ENCODE peak calls at places on chromosomes 16 and 17, in seven cellular contexts. W, F, S, M, O, N and J are unnamed samples. For H3K9me3, the result is how much of the 10 kb centered on the place peaks cover.

GRCh38 chr17:79829004-79829403 is 10.2 kb downstream of the CBX4 start:
- DNase-seq in S (no peak), W (peak), F (no peak), N (no peak), M (no peak), O (no peak), J (no peak)

GRCh38 chr17:49055181-49055927 is 58.2 kb downstream of the IGF2BP1 start:
- DNase-seq in O (no peak), W (no peak), N (no peak), S (no peak), F (no peak), M (no peak), J (no peak)

GRCh38 chr17:77681820-77682219 is 276.7 kb upstream of the TNRC6C start:
- DNase-seq in F (peak), O (no peak), N (peak), M (no peak), S (peak), W (peak), J (no peak)

GRCh38 chr17:21235921-21236320 is 17.3 kb downstream of the NATD1 start:
- DNase-seq in F (no peak), O (no peak), N (no peak), W (no peak), S (no peak), M (no peak), J (no peak)

GRCh38 chr17:6576038-6576437 is 19.7 kb upstream of the PITPNM3 start:
- DNase-seq in W (no peak), N (no peak), O (no peak), F (no peak), M (no peak), S (no peak), J (no peak)

GRCh38 chr16:878071-878784 is 77.7 kb upstream of the GNG13 start:
- DNase-seq in S (peak), M (peak), F (no peak), N (no peak), O (peak), W (no peak), J (peak)

GRCh38 chr17:71530227-71530626 is 590.6 kb upstream of the SOX9 start:
- DNase-seq in N (no peak), M (no peak), F (no peak), O (no peak), W (no peak), S (no peak), J (no peak)

GRCh38 chr16:48860341-48860740 is 250.4 kb upstream of the N4BP1 start:
- DNase-seq in S (no peak), N (no peak), F (no peak), M (no peak), O (no peak), W (no peak), J (no peak)

GRCh38 chr16:11181889-11182279 is 74.1 kb downstream of the SOCS1 start:
- DNase-seq in F (no peak), S (no peak), M (no peak), N (no peak), O (peak), W (peak), J (no peak)

GRCh38 chr17:8062807-8063483 is 24.1 kb downstream of the ALOX15B start:
- DNase-seq in N (no peak), S (no peak), F (no peak), W (peak), O (no peak), M (no peak), J (no peak)

GRCh38 chr17:607341-608060 is 107.1 kb downstream of the VPS53 start:
- DNase-seq in O (no peak), F (no peak), S (no peak), N (no peak), M (no peak), W (no peak), J (no peak)

GRCh38 chr17:29168079-29168758 is 12.0 kb downstream of the MYO18A start:
- DNase-seq in W (no peak), S (no peak), N (no peak), F (no peak), M (peak), O (no peak), J (no peak)

GRCh38 chr16:27737513-27737912 is 187.6 kb downstream of the KATNIP start:
- DNase-seq in M (no peak), S (peak), O (no peak), N (no peak), F (no peak), W (no peak), J (no peak)

GRCh38 chr16:83929811-83930555 is 23.1 kb upstream of the OSGIN1 start:
- DNase-seq in W (no peak), S (peak), N (no peak), O (no peak), F (no peak), M (no peak), J (no peak)

GRCh38 chr17:1939979-1940809 is 84.9 kb downstream of the RTN4RL1 start:
- DNase-seq in N (no peak), W (peak), F (no peak), M (no peak), O (no peak), S (peak), J (no peak)

GRCh38 chr17:40720904-40721303 is 17.4 kb upstream of the KRT24 start:
- DNase-seq in M (no peak), S (no peak), N (no peak), W (no peak), O (no peak), F (no peak), J (no peak)

GRCh38 chr16:35750157-35750689 is 2290.8 kb downstream of the TP53TG3F start:
- DNase-seq in S (no peak), W (no peak), F (no peak), M (no peak), N (no peak), O (no peak), J (no peak)

GRCh38 chr17:50262001-50262794 is 12.1 kb upstream of the TMEM92 start:
- DNase-seq in N (no peak), W (no peak), S (no peak), M (no peak), F (peak), O (no peak), J (no peak)

GRCh38 chr17:29524692-29525091 is 42.1 kb downstream of the ABHD15 start:
- DNase-seq in W (no peak), F (no peak), O (no peak), S (no peak), N (no peak), M (no peak), J (no peak)

GRCh38 chr16:57029161-57030160 is 40.1 kb downstream of the NLRC5 start:
- DNase-seq in N (no peak), W (no peak), M (no peak), S (no peak), F (no peak), O (no peak), J (no peak)

GRCh38 chr16:87528690-87529579 is 36.1 kb upstream of the ZCCHC14 start:
- DNase-seq in N (no peak), S (no peak), F (no peak), O (no peak), M (no peak), W (no peak), J (no peak)
- H3K9me3 ChIP-seq in N (under half), S (under half), F (under half), O (under half), M (under half), W (under half), J (under half)

DNA sequence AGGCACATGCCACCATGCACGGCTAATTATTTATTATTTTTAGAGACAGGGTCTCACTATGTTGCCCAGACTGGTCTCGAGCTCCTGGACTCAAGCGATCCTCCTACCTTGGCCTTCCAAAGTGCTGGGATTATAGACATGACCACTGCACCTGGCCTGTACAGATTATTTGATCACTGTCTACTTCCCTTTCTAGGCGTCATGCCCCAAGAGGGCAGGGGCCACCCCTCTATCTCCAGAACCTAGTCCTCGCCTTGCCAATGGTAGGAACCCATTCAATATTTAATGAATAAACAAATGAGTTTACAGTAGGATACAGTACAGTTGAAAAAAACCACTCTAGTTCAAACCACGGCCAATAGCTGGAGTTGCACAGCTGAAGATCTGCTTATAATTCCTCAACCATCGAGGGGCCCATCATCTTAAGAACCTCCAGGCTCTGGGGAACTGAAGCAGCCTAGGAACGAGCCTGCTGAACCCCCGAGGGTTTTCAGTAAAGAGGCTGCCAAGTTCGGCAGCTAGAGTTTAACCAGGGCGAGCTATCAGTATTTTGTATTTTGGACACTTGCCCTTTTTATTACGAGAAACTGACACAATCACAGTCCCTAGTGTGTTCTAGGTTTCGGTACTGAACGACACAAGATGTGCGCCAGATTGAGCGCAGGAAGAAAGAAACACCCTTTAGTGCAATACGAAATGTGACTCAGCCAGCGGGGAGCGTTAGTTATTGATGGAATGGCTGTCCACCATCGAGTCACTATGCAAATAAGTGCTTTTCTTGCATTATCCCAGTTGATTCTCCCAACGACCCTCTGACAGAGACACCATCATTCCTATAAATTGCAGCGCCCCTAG is 14.6 kb downstream of the ADCY9 start:
- DNase-seq in S (peak), M (no peak), N (no peak), F (peak), O (no peak), W (no peak), J (no peak)
- H3K9me3 ChIP-seq in S (under half), M (under half), N (under half), F (under half), O (under half), W (under half), J (under half)

DNA sequence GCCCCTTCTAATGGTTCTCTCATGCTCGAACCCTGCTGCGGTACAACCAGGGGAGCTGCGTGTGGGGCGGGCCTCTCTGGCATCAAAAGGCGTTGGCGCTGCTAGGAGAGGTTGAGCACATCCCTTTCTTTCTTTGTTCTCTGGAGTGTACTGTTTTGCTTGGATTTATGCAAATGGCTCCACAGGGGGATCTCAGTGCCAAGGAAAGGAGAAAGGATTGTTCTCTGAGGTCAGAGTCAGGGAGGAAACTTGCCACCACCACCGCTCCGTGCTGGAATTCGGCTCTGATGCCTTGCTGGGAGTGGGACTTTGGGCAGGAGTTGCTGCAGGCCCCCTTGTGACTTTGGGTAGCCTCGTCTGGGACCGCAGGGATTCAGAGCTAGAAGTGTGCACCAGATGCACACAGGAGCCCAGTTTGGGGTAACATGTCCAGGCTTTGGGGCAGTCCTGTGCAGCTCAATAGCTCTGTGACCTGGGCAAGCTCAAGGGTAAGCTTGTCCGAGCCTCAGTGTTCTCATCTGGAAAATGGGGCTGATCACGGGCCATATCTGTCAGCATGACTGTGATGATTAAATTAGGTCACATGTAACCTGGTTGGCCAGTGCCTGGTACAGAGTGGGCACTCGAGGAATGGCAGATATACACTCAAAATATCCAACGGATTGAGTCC is 353.0 kb upstream of the EEF2KMT start:
- DNase-seq in S (no peak), M (no peak), N (no peak), F (no peak), W (no peak), O (no peak), J (no peak)
- H3K9me3 ChIP-seq in S (under half), M (under half), N (under half), F (under half), W (under half), O (under half), J (under half)

GRCh38 chr16:31916056-31916488 is 42.5 kb downstream of the ZNF267 start:
- DNase-seq in W (no peak), N (no peak), M (no peak), S (no peak), F (no peak), O (no peak), J (peak)
- H3K9me3 ChIP-seq in W (half or more), N (half or more), M (half or more), S (half or more), F (half or more), O (half or more), J (half or more)

GRCh38 chr17:16568541-16569357 is at the start of gene ZNF287:
- DNase-seq in S (peak), W (peak), O (peak), M (peak), N (peak), F (peak), J (peak)
- H3K9me3 ChIP-seq in S (under half), W (under half), O (under half), M (under half), N (under half), F (under half), J (under half)